ENCODE peak calls at places on chromosomes 11 and 22, in six cellular contexts. One of them, this sample, is unnamed.

GRCh38 chr11:8263109-8263768 is 439 bp downstream of the LMO1 start:
- DNase-seq in activated CD4-positive, CD25-positive, alpha-beta regulatory T cell: no peak
- DNase-seq in NCI-H345: peak; percentile 28
- DNase-seq in stimulated activated CD8-positive, alpha-beta memory T cell treated with anti-CD3 and anti-CD28 coated beads, Interleukin-7, amount 100 ng/mL, for 4 hours: no peak
- DNase-seq in activated T-helper 1 cell treated with anti-CD3 and anti-CD28 coated beads, Interleukin-2, amount 50 U/mL, for 16 hours: no peak
- DNase-seq in pancreas: no peak
- DNase-seq in this sample: no peak

GRCh38 chr11:70314730-70315129 is 44.2 kb downstream of the PPFIA1 start:
- DNase-seq in activated CD4-positive, CD25-positive, alpha-beta regulatory T cell: no peak
- DNase-seq in NCI-H345: no peak
- DNase-seq in pancreas: no peak
- DNase-seq in activated T-helper 1 cell treated with anti-CD3 and anti-CD28 coated beads, Interleukin-2, amount 50 U/mL, for 16 hours: no peak
- DNase-seq in stimulated activated CD8-positive, alpha-beta memory T cell treated with anti-CD3 and anti-CD28 coated beads, Interleukin-7, amount 100 ng/mL, for 4 hours: no peak
- DNase-seq in this sample: no peak

GRCh38 chr22:25366876-25367466 is 147.5 kb downstream of the CRYBB2 start:
- DNase-seq in stimulated activated CD8-positive, alpha-beta memory T cell treated with anti-CD3 and anti-CD28 coated beads, Interleukin-7, amount 100 ng/mL, for 4 hours: no peak
- DNase-seq in activated CD4-positive, CD25-positive, alpha-beta regulatory T cell: no peak
- DNase-seq in activated T-helper 1 cell treated with anti-CD3 and anti-CD28 coated beads, Interleukin-2, amount 50 U/mL, for 16 hours: no peak
- DNase-seq in NCI-H345: no peak
- DNase-seq in pancreas: no peak
- DNase-seq in this sample: no peak

GRCh38 chr22:49964493-49965290 is 4.1 kb downstream of the PIM3 start:
- DNase-seq in pancreas: peak; percentile 47
- DNase-seq in activated CD4-positive, CD25-positive, alpha-beta regulatory T cell: no peak
- DNase-seq in activated T-helper 1 cell treated with anti-CD3 and anti-CD28 coated beads, Interleukin-2, amount 50 U/mL, for 16 hours: peak; percentile 2
- DNase-seq in stimulated activated CD8-positive, alpha-beta memory T cell treated with anti-CD3 and anti-CD28 coated beads, Interleukin-7, amount 100 ng/mL, for 4 hours: no peak
- DNase-seq in NCI-H345: no peak
- DNase-seq in this sample: peak; percentile 49

GRCh38 chr11:70497536-70498075 is 99.3 kb downstream of the CTTN start:
- DNase-seq in pancreas: no peak
- DNase-seq in activated T-helper 1 cell treated with anti-CD3 and anti-CD28 coated beads, Interleukin-2, amount 50 U/mL, for 16 hours: no peak
- DNase-seq in activated CD4-positive, CD25-positive, alpha-beta regulatory T cell: no peak
- DNase-seq in NCI-H345: no peak
- DNase-seq in stimulated activated CD8-positive, alpha-beta memory T cell treated with anti-CD3 and anti-CD28 coated beads, Interleukin-7, amount 100 ng/mL, for 4 hours: no peak
- DNase-seq in this sample: no peak

GRCh38 chr11:66011239-66011784 is 496 bp upstream of the CST6 start:
- DNase-seq in NCI-H345: no peak
- DNase-seq in pancreas: peak; percentile 51
- DNase-seq in activated T-helper 1 cell treated with anti-CD3 and anti-CD28 coated beads, Interleukin-2, amount 50 U/mL, for 16 hours: no peak
- DNase-seq in activated CD4-positive, CD25-positive, alpha-beta regulatory T cell: no peak
- DNase-seq in stimulated activated CD8-positive, alpha-beta memory T cell treated with anti-CD3 and anti-CD28 coated beads, Interleukin-7, amount 100 ng/mL, for 4 hours: no peak
- DNase-seq in this sample: no peak

GRCh38 chr11:127649071-127649470 is 648.5 kb upstream of the KIRREL3 start:
- DNase-seq in pancreas: no peak
- DNase-seq in activated T-helper 1 cell treated with anti-CD3 and anti-CD28 coated beads, Interleukin-2, amount 50 U/mL, for 16 hours: no peak
- DNase-seq in activated CD4-positive, CD25-positive, alpha-beta regulatory T cell: no peak
- DNase-seq in stimulated activated CD8-positive, alpha-beta memory T cell treated with anti-CD3 and anti-CD28 coated beads, Interleukin-7, amount 100 ng/mL, for 4 hours: no peak
- DNase-seq in NCI-H345: no peak
- DNase-seq in this sample: no peak

GRCh38 chr11:42200311-42200710 is 740.9 kb upstream of the LRRC4C start:
- DNase-seq in NCI-H345: no peak
- DNase-seq in pancreas: no peak
- DNase-seq in activated CD4-positive, CD25-positive, alpha-beta regulatory T cell: no peak
- DNase-seq in stimulated activated CD8-positive, alpha-beta memory T cell treated with anti-CD3 and anti-CD28 coated beads, Interleukin-7, amount 100 ng/mL, for 4 hours: no peak
- DNase-seq in activated T-helper 1 cell treated with anti-CD3 and anti-CD28 coated beads, Interleukin-2, amount 50 U/mL, for 16 hours: no peak
- DNase-seq in this sample: no peak

GRCh38 chr11:124896821-124897391 is 759 bp downstream of the ROBO4 start:
- DNase-seq in stimulated activated CD8-positive, alpha-beta memory T cell treated with anti-CD3 and anti-CD28 coated beads, Interleukin-7, amount 100 ng/mL, for 4 hours: no peak
- DNase-seq in pancreas: no peak
- DNase-seq in activated T-helper 1 cell treated with anti-CD3 and anti-CD28 coated beads, Interleukin-2, amount 50 U/mL, for 16 hours: no peak
- DNase-seq in activated CD4-positive, CD25-positive, alpha-beta regulatory T cell: no peak
- DNase-seq in NCI-H345: no peak
- DNase-seq in this sample: no peak

GRCh38 chr11:22787565-22788162 is 41.9 kb downstream of the SVIP start:
- DNase-seq in activated CD4-positive, CD25-positive, alpha-beta regulatory T cell: no peak
- DNase-seq in stimulated activated CD8-positive, alpha-beta memory T cell treated with anti-CD3 and anti-CD28 coated beads, Interleukin-7, amount 100 ng/mL, for 4 hours: no peak
- DNase-seq in activated T-helper 1 cell treated with anti-CD3 and anti-CD28 coated beads, Interleukin-2, amount 50 U/mL, for 16 hours: no peak
- DNase-seq in pancreas: peak; percentile 23
- DNase-seq in NCI-H345: peak; percentile 40
- DNase-seq in this sample: no peak

GRCh38 chr22:24305260-24305692 is 34.6 kb downstream of the SPECC1L start:
- DNase-seq in stimulated activated CD8-positive, alpha-beta memory T cell treated with anti-CD3 and anti-CD28 coated beads, Interleukin-7, amount 100 ng/mL, for 4 hours: no peak
- DNase-seq in activated T-helper 1 cell treated with anti-CD3 and anti-CD28 coated beads, Interleukin-2, amount 50 U/mL, for 16 hours: no peak
- DNase-seq in pancreas: no peak
- DNase-seq in activated CD4-positive, CD25-positive, alpha-beta regulatory T cell: no peak
- DNase-seq in NCI-H345: no peak
- DNase-seq in this sample: no peak

GRCh38 chr22:46584081-46584903 is 35.9 kb upstream of the GRAMD4 start:
- DNase-seq in stimulated activated CD8-positive, alpha-beta memory T cell treated with anti-CD3 and anti-CD28 coated beads, Interleukin-7, amount 100 ng/mL, for 4 hours: no peak
- DNase-seq in activated T-helper 1 cell treated with anti-CD3 and anti-CD28 coated beads, Interleukin-2, amount 50 U/mL, for 16 hours: no peak
- DNase-seq in pancreas: no peak
- DNase-seq in activated CD4-positive, CD25-positive, alpha-beta regulatory T cell: no peak
- DNase-seq in NCI-H345: peak; percentile 80
- DNase-seq in this sample: no peak

GRCh38 chr11:4066960-4067359 is 27.6 kb upstream of the RRM1 start:
- DNase-seq in activated CD4-positive, CD25-positive, alpha-beta regulatory T cell: no peak
- DNase-seq in NCI-H345: no peak
- DNase-seq in stimulated activated CD8-positive, alpha-beta memory T cell treated with anti-CD3 and anti-CD28 coated beads, Interleukin-7, amount 100 ng/mL, for 4 hours: no peak
- DNase-seq in activated T-helper 1 cell treated with anti-CD3 and anti-CD28 coated beads, Interleukin-2, amount 50 U/mL, for 16 hours: no peak
- DNase-seq in pancreas: no peak
- DNase-seq in this sample: no peak

GRCh38 chr11:126592496-126593410 is 237.3 kb downstream of the ST3GAL4 start:
- DNase-seq in pancreas: no peak
- DNase-seq in stimulated activated CD8-positive, alpha-beta memory T cell treated with anti-CD3 and anti-CD28 coated beads, Interleukin-7, amount 100 ng/mL, for 4 hours: no peak
- DNase-seq in NCI-H345: peak; percentile 94
- DNase-seq in activated T-helper 1 cell treated with anti-CD3 and anti-CD28 coated beads, Interleukin-2, amount 50 U/mL, for 16 hours: no peak
- DNase-seq in activated CD4-positive, CD25-positive, alpha-beta regulatory T cell: no peak
- DNase-seq in this sample: no peak

GRCh38 chr11:133830931-133831907 is 14.1 kb downstream of the SPATA19 start:
- DNase-seq in stimulated activated CD8-positive, alpha-beta memory T cell treated with anti-CD3 and anti-CD28 coated beads, Interleukin-7, amount 100 ng/mL, for 4 hours: no peak
- DNase-seq in NCI-H345: no peak
- DNase-seq in pancreas: no peak
- DNase-seq in activated CD4-positive, CD25-positive, alpha-beta regulatory T cell: no peak
- DNase-seq in activated T-helper 1 cell treated with anti-CD3 and anti-CD28 coated beads, Interleukin-2, amount 50 U/mL, for 16 hours: no peak
- DNase-seq in this sample: no peak

GRCh38 chr11:2590951-2591754 is 108.6 kb downstream of the KCNQ1OT1 start:
- DNase-seq in NCI-H345: no peak
- DNase-seq in pancreas: no peak
- DNase-seq in activated T-helper 1 cell treated with anti-CD3 and anti-CD28 coated beads, Interleukin-2, amount 50 U/mL, for 16 hours: no peak
- DNase-seq in activated CD4-positive, CD25-positive, alpha-beta regulatory T cell: no peak
- DNase-seq in stimulated activated CD8-positive, alpha-beta memory T cell treated with anti-CD3 and anti-CD28 coated beads, Interleukin-7, amount 100 ng/mL, for 4 hours: no peak
- DNase-seq in this sample: no peak

GRCh38 chr11:123235117-123235686 is 40.2 kb upstream of the CLMP start:
- DNase-seq in activated CD4-positive, CD25-positive, alpha-beta regulatory T cell: peak; percentile 36
- DNase-seq in pancreas: peak; percentile 52
- DNase-seq in NCI-H345: no peak
- DNase-seq in stimulated activated CD8-positive, alpha-beta memory T cell treated with anti-CD3 and anti-CD28 coated beads, Interleukin-7, amount 100 ng/mL, for 4 hours: no peak
- DNase-seq in activated T-helper 1 cell treated with anti-CD3 and anti-CD28 coated beads, Interleukin-2, amount 50 U/mL, for 16 hours: no peak
- DNase-seq in this sample: no peak

GRCh38 chr11:120227228-120227852 is 12.6 kb upstream of the POU2F3 start:
- DNase-seq in NCI-H345: no peak
- DNase-seq in activated T-helper 1 cell treated with anti-CD3 and anti-CD28 coated beads, Interleukin-2, amount 50 U/mL, for 16 hours: no peak
- DNase-seq in activated CD4-positive, CD25-positive, alpha-beta regulatory T cell: no peak
- DNase-seq in stimulated activated CD8-positive, alpha-beta memory T cell treated with anti-CD3 and anti-CD28 coated beads, Interleukin-7, amount 100 ng/mL, for 4 hours: no peak
- DNase-seq in pancreas: no peak
- DNase-seq in this sample: peak; percentile 41

GRCh38 chr11:46119352-46120216 is 1.7 kb downstream of the PHF21A start:
- DNase-seq in stimulated activated CD8-positive, alpha-beta memory T cell treated with anti-CD3 and anti-CD28 coated beads, Interleukin-7, amount 100 ng/mL, for 4 hours: peak; percentile 47
- DNase-seq in activated T-helper 1 cell treated with anti-CD3 and anti-CD28 coated beads, Interleukin-2, amount 50 U/mL, for 16 hours: no peak
- DNase-seq in activated CD4-positive, CD25-positive, alpha-beta regulatory T cell: peak; percentile 13
- DNase-seq in NCI-H345: peak; percentile 43
- DNase-seq in pancreas: peak; percentile 45
- DNase-seq in this sample: peak; percentile 59

GRCh38 chr11:32343325-32344008 is 91.9 kb downstream of the WT1 start:
- DNase-seq in activated T-helper 1 cell treated with anti-CD3 and anti-CD28 coated beads, Interleukin-2, amount 50 U/mL, for 16 hours: no peak
- DNase-seq in stimulated activated CD8-positive, alpha-beta memory T cell treated with anti-CD3 and anti-CD28 coated beads, Interleukin-7, amount 100 ng/mL, for 4 hours: no peak
- DNase-seq in NCI-H345: no peak
- DNase-seq in pancreas: no peak
- DNase-seq in activated CD4-positive, CD25-positive, alpha-beta regulatory T cell: no peak
- DNase-seq in this sample: no peak

GRCh38 chr22:31857247-31857646 is 87.1 kb upstream of the YWHAH start:
- DNase-seq in NCI-H345: peak; percentile 76
- DNase-seq in activated T-helper 1 cell treated with anti-CD3 and anti-CD28 coated beads, Interleukin-2, amount 50 U/mL, for 16 hours: no peak
- DNase-seq in activated CD4-positive, CD25-positive, alpha-beta regulatory T cell: no peak
- DNase-seq in pancreas: no peak
- DNase-seq in stimulated activated CD8-positive, alpha-beta memory T cell treated with anti-CD3 and anti-CD28 coated beads, Interleukin-7, amount 100 ng/mL, for 4 hours: no peak
- DNase-seq in this sample: no peak

GRCh38 chr11:77173494-77173893 is 45.4 kb downstream of the MYO7A start:
- DNase-seq in activated T-helper 1 cell treated with anti-CD3 and anti-CD28 coated beads, Interleukin-2, amount 50 U/mL, for 16 hours: no peak
- DNase-seq in NCI-H345: no peak
- DNase-seq in stimulated activated CD8-positive, alpha-beta memory T cell treated with anti-CD3 and anti-CD28 coated beads, Interleukin-7, amount 100 ng/mL, for 4 hours: no peak
- DNase-seq in pancreas: no peak
- DNase-seq in activated CD4-positive, CD25-positive, alpha-beta regulatory T cell: no peak
- DNase-seq in this sample: no peak

GRCh38 chr22:20436309-20437252 is 1.0 kb downstream of the SCARF2 start:
- DNase-seq in activated T-helper 1 cell treated with anti-CD3 and anti-CD28 coated beads, Interleukin-2, amount 50 U/mL, for 16 hours: no peak
- DNase-seq in activated CD4-positive, CD25-positive, alpha-beta regulatory T cell: no peak
- DNase-seq in stimulated activated CD8-positive, alpha-beta memory T cell treated with anti-CD3 and anti-CD28 coated beads, Interleukin-7, amount 100 ng/mL, for 4 hours: no peak
- DNase-seq in pancreas: no peak
- DNase-seq in NCI-H345: no peak
- DNase-seq in this sample: no peak

GRCh38 chr22:47401976-47402770 is 639.7 kb downstream of the TBC1D22A start:
- DNase-seq in pancreas: no peak
- DNase-seq in activated CD4-positive, CD25-positive, alpha-beta regulatory T cell: no peak
- DNase-seq in NCI-H345: no peak
- DNase-seq in stimulated activated CD8-positive, alpha-beta memory T cell treated with anti-CD3 and anti-CD28 coated beads, Interleukin-7, amount 100 ng/mL, for 4 hours: no peak
- DNase-seq in activated T-helper 1 cell treated with anti-CD3 and anti-CD28 coated beads, Interleukin-2, amount 50 U/mL, for 16 hours: no peak
- DNase-seq in this sample: no peak

GRCh38 chr11:124202951-124203350 is 19.8 kb downstream of the OR10D3 start:
- DNase-seq in pancreas: no peak
- DNase-seq in activated CD4-positive, CD25-positive, alpha-beta regulatory T cell: no peak
- DNase-seq in NCI-H345: no peak
- DNase-seq in activated T-helper 1 cell treated with anti-CD3 and anti-CD28 coated beads, Interleukin-2, amount 50 U/mL, for 16 hours: no peak
- DNase-seq in stimulated activated CD8-positive, alpha-beta memory T cell treated with anti-CD3 and anti-CD28 coated beads, Interleukin-7, amount 100 ng/mL, for 4 hours: no peak
- DNase-seq in this sample: no peak

GRCh38 chr11:67410984-67411784 is 4.3 kb upstream of the CARNS1 start:
- DNase-seq in NCI-H345: no peak
- DNase-seq in stimulated activated CD8-positive, alpha-beta memory T cell treated with anti-CD3 and anti-CD28 coated beads, Interleukin-7, amount 100 ng/mL, for 4 hours: no peak
- DNase-seq in activated T-helper 1 cell treated with anti-CD3 and anti-CD28 coated beads, Interleukin-2, amount 50 U/mL, for 16 hours: no peak
- DNase-seq in activated CD4-positive, CD25-positive, alpha-beta regulatory T cell: no peak
- DNase-seq in pancreas: no peak
- DNase-seq in this sample: no peak

GRCh38 chr11:122209619-122210377 is 93.8 kb upstream of the BLID start:
- DNase-seq in pancreas: peak; percentile 41
- DNase-seq in NCI-H345: no peak
- DNase-seq in activated T-helper 1 cell treated with anti-CD3 and anti-CD28 coated beads, Interleukin-2, amount 50 U/mL, for 16 hours: no peak
- DNase-seq in activated CD4-positive, CD25-positive, alpha-beta regulatory T cell: no peak
- DNase-seq in stimulated activated CD8-positive, alpha-beta memory T cell treated with anti-CD3 and anti-CD28 coated beads, Interleukin-7, amount 100 ng/mL, for 4 hours: no peak
- DNase-seq in this sample: peak; percentile 76

GRCh38 chr11:3186166-3186953 is 21.2 kb upstream of the OSBPL5 start:
- DNase-seq in activated CD4-positive, CD25-positive, alpha-beta regulatory T cell: no peak
- DNase-seq in stimulated activated CD8-positive, alpha-beta memory T cell treated with anti-CD3 and anti-CD28 coated beads, Interleukin-7, amount 100 ng/mL, for 4 hours: no peak
- DNase-seq in NCI-H345: no peak
- DNase-seq in activated T-helper 1 cell treated with anti-CD3 and anti-CD28 coated beads, Interleukin-2, amount 50 U/mL, for 16 hours: no peak
- DNase-seq in pancreas: no peak
- DNase-seq in this sample: no peak